ENCODE peak calls at places on chromosomes 13 and 19, in eight cellular contexts. One of them, this sample, is unnamed.

GRCh38 chr13:104143760-104144406 is 1077.7 kb upstream of the SLC10A2 start:
- DNase-seq in astrocyte: peak
- DNase-seq in HCT116: no peak
- DNase-seq in SK-N-SH: no peak
- DNase-seq in H1: peak
- DNase-seq in hepatocyte: no peak
- DNase-seq in GM23338: peak
- DNase-seq in neural progenitor cell: peak
- DNase-seq in this sample: no peak

GRCh38 chr13:107835339-107836018 is 379.9 kb downstream of the LIG4 start:
- DNase-seq in astrocyte: peak
- DNase-seq in HCT116: no peak
- DNase-seq in SK-N-SH: no peak
- DNase-seq in H1: no peak
- DNase-seq in hepatocyte: no peak
- DNase-seq in GM23338: no peak
- DNase-seq in neural progenitor cell: no peak
- DNase-seq in this sample: no peak

GRCh38 chr13:34343413-34343812 is 525.5 kb downstream of the RFC3 start:
- DNase-seq in astrocyte: peak
- DNase-seq in HCT116: no peak
- DNase-seq in SK-N-SH: no peak
- DNase-seq in H1: no peak
- DNase-seq in hepatocyte: no peak
- DNase-seq in GM23338: no peak
- DNase-seq in neural progenitor cell: no peak
- DNase-seq in this sample: no peak

GRCh38 chr19:45144431-45145269 is 16.1 kb downstream of the NKPD1 start:
- DNase-seq in astrocyte: no peak
- DNase-seq in HCT116: no peak
- DNase-seq in SK-N-SH: no peak
- DNase-seq in H1: no peak
- DNase-seq in hepatocyte: no peak
- DNase-seq in GM23338: no peak
- DNase-seq in neural progenitor cell: no peak
- DNase-seq in this sample: no peak

GRCh38 chr13:21583496-21583895 is 20.5 kb downstream of the MICU2 start:
- DNase-seq in astrocyte: peak
- DNase-seq in HCT116: no peak
- DNase-seq in SK-N-SH: no peak
- DNase-seq in H1: no peak
- DNase-seq in hepatocyte: no peak
- DNase-seq in GM23338: peak
- DNase-seq in neural progenitor cell: peak
- DNase-seq in this sample: no peak

GRCh38 chr19:16168465-16169081 is 4.8 kb downstream of the CIB3 start:
- DNase-seq in astrocyte: peak
- DNase-seq in HCT116: no peak
- DNase-seq in SK-N-SH: no peak
- DNase-seq in H1: no peak
- DNase-seq in hepatocyte: no peak
- DNase-seq in GM23338: peak
- DNase-seq in neural progenitor cell: no peak
- DNase-seq in this sample: no peak

GRCh38 chr13:40206241-40207109 is 460.0 kb downstream of the FOXO1 start:
- DNase-seq in astrocyte: peak
- DNase-seq in HCT116: no peak
- DNase-seq in SK-N-SH: no peak
- DNase-seq in H1: no peak
- DNase-seq in hepatocyte: no peak
- DNase-seq in GM23338: no peak
- DNase-seq in neural progenitor cell: no peak
- DNase-seq in this sample: no peak

GRCh38 chr13:30520571-30520970 is 54.8 kb upstream of the HMGB1 start:
- DNase-seq in astrocyte: peak
- DNase-seq in HCT116: no peak
- DNase-seq in SK-N-SH: no peak
- DNase-seq in H1: no peak
- DNase-seq in hepatocyte: no peak
- DNase-seq in GM23338: no peak
- DNase-seq in neural progenitor cell: no peak
- DNase-seq in this sample: no peak

GRCh38 chr13:112905990-112906641 is 62.9 kb upstream of the MCF2L start:
- DNase-seq in astrocyte: no peak
- DNase-seq in HCT116: no peak
- DNase-seq in SK-N-SH: no peak
- DNase-seq in H1: peak
- DNase-seq in hepatocyte: peak
- DNase-seq in GM23338: peak
- DNase-seq in neural progenitor cell: peak
- DNase-seq in this sample: no peak

GRCh38 chr13:48562296-48563066 is 29.6 kb upstream of the RCBTB2 start:
- DNase-seq in astrocyte: peak
- DNase-seq in HCT116: no peak
- DNase-seq in SK-N-SH: no peak
- DNase-seq in H1: no peak
- DNase-seq in hepatocyte: no peak
- DNase-seq in GM23338: no peak
- DNase-seq in neural progenitor cell: no peak
- DNase-seq in this sample: peak

GRCh38 chr13:31631071-31631470 is 108.3 kb upstream of the RXFP2 start:
- DNase-seq in astrocyte: no peak
- DNase-seq in HCT116: no peak
- DNase-seq in SK-N-SH: no peak
- DNase-seq in H1: no peak
- DNase-seq in hepatocyte: no peak
- DNase-seq in GM23338: no peak
- DNase-seq in neural progenitor cell: no peak
- DNase-seq in this sample: no peak

GRCh38 chr13:51958217-51958547 is 53.1 kb downstream of the ATP7B start:
- DNase-seq in astrocyte: no peak
- DNase-seq in HCT116: no peak
- DNase-seq in SK-N-SH: no peak
- DNase-seq in H1: no peak
- DNase-seq in hepatocyte: peak
- DNase-seq in GM23338: peak
- DNase-seq in neural progenitor cell: no peak
- DNase-seq in this sample: no peak

GRCh38 chr13:109198585-109198984 is 569.2 kb downstream of the MYO16 start:
- DNase-seq in astrocyte: peak
- DNase-seq in HCT116: no peak
- DNase-seq in SK-N-SH: no peak
- DNase-seq in H1: no peak
- DNase-seq in hepatocyte: no peak
- DNase-seq in GM23338: no peak
- DNase-seq in neural progenitor cell: no peak
- DNase-seq in this sample: no peak

GRCh38 chr19:35462476-35462953 is 14.5 kb downstream of the FFAR2 start:
- DNase-seq in astrocyte: no peak
- DNase-seq in HCT116: no peak
- DNase-seq in SK-N-SH: no peak
- DNase-seq in H1: no peak
- DNase-seq in hepatocyte: no peak
- DNase-seq in GM23338: no peak
- DNase-seq in neural progenitor cell: no peak
- DNase-seq in this sample: peak

GRCh38 chr13:25752957-25753540 is 298.8 kb downstream of the SHISA2 start:
- DNase-seq in astrocyte: peak
- DNase-seq in HCT116: no peak
- DNase-seq in SK-N-SH: no peak
- DNase-seq in H1: no peak
- DNase-seq in hepatocyte: peak
- DNase-seq in GM23338: no peak
- DNase-seq in neural progenitor cell: no peak
- DNase-seq in this sample: peak

GRCh38 chr19:55210120-55210493 is 806 bp upstream of the PTPRH start:
- DNase-seq in astrocyte: peak
- DNase-seq in HCT116: peak
- DNase-seq in SK-N-SH: no peak
- DNase-seq in H1: no peak
- DNase-seq in hepatocyte: peak
- DNase-seq in GM23338: no peak
- DNase-seq in neural progenitor cell: no peak
- DNase-seq in this sample: no peak

GRCh38 chr13:75319244-75319643 is 162.7 kb downstream of the TBC1D4 start:
- DNase-seq in astrocyte: peak
- DNase-seq in HCT116: no peak
- DNase-seq in SK-N-SH: no peak
- DNase-seq in H1: no peak
- DNase-seq in hepatocyte: no peak
- DNase-seq in GM23338: no peak
- DNase-seq in neural progenitor cell: no peak
- DNase-seq in this sample: no peak

GRCh38 chr19:56071151-56071550 is 49.9 kb downstream of the ZNF787 start:
- DNase-seq in astrocyte: no peak
- DNase-seq in HCT116: peak
- DNase-seq in SK-N-SH: peak
- DNase-seq in H1: no peak
- DNase-seq in hepatocyte: no peak
- DNase-seq in GM23338: peak
- DNase-seq in neural progenitor cell: peak
- DNase-seq in this sample: no peak

GRCh38 chr13:113069861-113070805 is 35.5 kb upstream of the F7 start:
- DNase-seq in astrocyte: no peak
- DNase-seq in HCT116: no peak
- DNase-seq in SK-N-SH: no peak
- DNase-seq in H1: no peak
- DNase-seq in hepatocyte: no peak
- DNase-seq in GM23338: no peak
- DNase-seq in neural progenitor cell: no peak
- DNase-seq in this sample: no peak

GRCh38 chr19:18046066-18046718 is 38.2 kb downstream of the ARRDC2 start:
- DNase-seq in astrocyte: peak
- DNase-seq in HCT116: peak
- DNase-seq in SK-N-SH: no peak
- DNase-seq in H1: no peak
- DNase-seq in hepatocyte: no peak
- DNase-seq in GM23338: no peak
- DNase-seq in neural progenitor cell: no peak
- DNase-seq in this sample: no peak

GRCh38 chr13:34189946-34190345 is 372.0 kb downstream of the RFC3 start:
- DNase-seq in astrocyte: no peak
- DNase-seq in HCT116: no peak
- DNase-seq in SK-N-SH: no peak
- DNase-seq in H1: no peak
- DNase-seq in hepatocyte: no peak
- DNase-seq in GM23338: no peak
- DNase-seq in neural progenitor cell: no peak
- DNase-seq in this sample: no peak

GRCh38 chr19:39533003-39533512 is 406 bp upstream of the EID2B start:
- DNase-seq in astrocyte: no peak
- DNase-seq in HCT116: no peak
- DNase-seq in SK-N-SH: no peak
- DNase-seq in H1: no peak
- DNase-seq in hepatocyte: no peak
- DNase-seq in GM23338: no peak
- DNase-seq in neural progenitor cell: no peak
- DNase-seq in this sample: no peak
- H3K4me2 ChIP-seq in astrocyte: peak
- H3K4me2 ChIP-seq in HCT116: peak
- H3K4me2 ChIP-seq in SK-N-SH: no peak
- H3K4me2 ChIP-seq in H1: no peak
- H3K4me2 ChIP-seq in hepatocyte: no peak
- H3K4me2 ChIP-seq in GM23338: no peak
- H3K4me2 ChIP-seq in neural progenitor cell: no peak
- H3K4me2 ChIP-seq in this sample: peak

DNA sequence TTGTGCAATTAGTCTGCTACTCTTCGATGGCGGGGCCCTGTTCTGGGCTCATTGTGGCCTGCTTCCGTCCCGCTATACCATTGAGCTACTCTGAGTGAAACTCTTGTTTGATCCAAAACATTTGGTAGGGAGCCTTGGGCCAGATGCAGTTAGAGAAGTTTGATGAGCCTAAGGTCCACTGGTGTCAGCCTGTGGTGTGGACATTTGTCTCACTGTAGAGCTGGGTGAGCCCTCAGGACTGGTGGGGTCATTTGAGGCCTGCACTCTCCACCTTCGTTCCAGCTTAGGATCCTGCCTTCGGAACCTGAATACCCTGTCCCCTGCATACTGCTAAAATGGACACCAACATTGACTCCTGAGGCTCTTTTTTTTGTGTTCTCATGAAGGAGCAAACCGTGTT is 6.9 kb downstream of the UBAC2 start:
- DNase-seq in astrocyte: no peak
- DNase-seq in HCT116: no peak
- DNase-seq in SK-N-SH: no peak
- DNase-seq in H1: peak
- DNase-seq in hepatocyte: no peak
- DNase-seq in GM23338: no peak
- DNase-seq in neural progenitor cell: no peak
- DNase-seq in this sample: no peak
- H3K4me2 ChIP-seq in astrocyte: no peak
- H3K4me2 ChIP-seq in HCT116: no peak
- H3K4me2 ChIP-seq in SK-N-SH: no peak
- H3K4me2 ChIP-seq in H1: no peak
- H3K4me2 ChIP-seq in hepatocyte: no peak
- H3K4me2 ChIP-seq in GM23338: no peak
- H3K4me2 ChIP-seq in neural progenitor cell: no peak
- H3K4me2 ChIP-seq in this sample: no peak

DNA sequence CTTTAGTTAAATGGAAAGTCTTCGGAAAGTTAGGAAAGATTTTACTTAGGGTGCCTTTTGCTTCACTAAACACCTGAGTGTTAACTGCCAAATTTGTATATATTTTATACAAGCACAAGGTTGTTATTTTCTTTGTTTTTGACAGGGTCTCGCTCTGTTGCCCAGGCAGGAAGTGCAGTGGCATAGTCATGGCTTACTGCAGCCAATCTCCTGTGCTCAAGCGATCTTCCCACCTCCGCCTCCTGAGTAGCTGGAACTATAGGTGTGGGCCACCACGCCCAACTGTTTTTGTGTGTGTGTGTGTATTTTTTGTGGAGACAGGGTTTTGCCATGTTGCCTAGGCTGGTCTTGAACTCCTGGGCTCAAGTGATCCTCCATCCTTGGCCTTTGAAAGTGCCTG is 16.2 kb downstream of the KCTD4 start:
- DNase-seq in astrocyte: no peak
- DNase-seq in HCT116: no peak
- DNase-seq in SK-N-SH: no peak
- DNase-seq in H1: no peak
- DNase-seq in hepatocyte: no peak
- DNase-seq in GM23338: no peak
- DNase-seq in neural progenitor cell: no peak
- DNase-seq in this sample: no peak
- H3K4me2 ChIP-seq in astrocyte: no peak
- H3K4me2 ChIP-seq in HCT116: no peak
- H3K4me2 ChIP-seq in SK-N-SH: no peak
- H3K4me2 ChIP-seq in H1: no peak
- H3K4me2 ChIP-seq in hepatocyte: no peak
- H3K4me2 ChIP-seq in GM23338: no peak
- H3K4me2 ChIP-seq in neural progenitor cell: no peak
- H3K4me2 ChIP-seq in this sample: no peak

DNA sequence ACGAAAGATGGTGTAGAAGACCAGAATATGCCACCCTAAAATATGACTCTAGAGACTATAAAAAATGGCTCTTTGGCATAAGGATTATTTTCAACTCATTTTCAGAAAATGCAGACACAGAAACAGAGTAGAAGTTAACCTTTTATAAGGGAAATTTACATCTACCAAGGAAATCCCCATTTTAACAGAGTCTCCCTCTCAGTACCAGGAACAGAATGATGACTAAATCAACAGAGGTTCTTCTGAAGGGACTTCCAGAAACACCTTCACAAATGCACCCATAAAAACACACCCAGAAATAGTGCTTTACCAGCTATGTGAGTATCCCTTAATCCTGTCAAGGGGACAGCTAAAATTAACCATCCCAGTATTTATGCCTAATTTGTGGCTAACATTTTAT is 29.1 kb downstream of the PLPP2 start:
- DNase-seq in astrocyte: no peak
- DNase-seq in HCT116: no peak
- DNase-seq in SK-N-SH: peak
- DNase-seq in H1: no peak
- DNase-seq in hepatocyte: no peak
- DNase-seq in GM23338: no peak
- DNase-seq in neural progenitor cell: no peak
- DNase-seq in this sample: no peak
- H3K4me2 ChIP-seq in astrocyte: no peak
- H3K4me2 ChIP-seq in HCT116: no peak
- H3K4me2 ChIP-seq in SK-N-SH: no peak
- H3K4me2 ChIP-seq in H1: no peak
- H3K4me2 ChIP-seq in hepatocyte: no peak
- H3K4me2 ChIP-seq in GM23338: no peak
- H3K4me2 ChIP-seq in neural progenitor cell: no peak
- H3K4me2 ChIP-seq in this sample: no peak